ENCODE peak calls at places on chromosomes 12 and 14, in four cellular contexts. One of them, this sample, is unnamed.

GRCh38 chr14:56474419-56475022 is 105.1 kb upstream of the TMEM260 start:
- DNase-seq in fibroblast of lung: peak
- DNase-seq in lower leg skin: no peak
- DNase-seq in Peyer's patch: no peak
- DNase-seq in this sample: no peak

GRCh38 chr14:102620413-102620812 is 28.0 kb downstream of the RCOR1 start:
- DNase-seq in lower leg skin: peak
- DNase-seq in Peyer's patch: no peak
- DNase-seq in fibroblast of lung: no peak
- DNase-seq in this sample: no peak

GRCh38 chr12:12010277-12011031 is 60.3 kb upstream of the BCL2L14 start:
- DNase-seq in fibroblast of lung: peak
- DNase-seq in lower leg skin: peak
- DNase-seq in Peyer's patch: peak
- DNase-seq in this sample: peak

GRCh38 chr12:67568055-67568454 is 80.5 kb upstream of the DYRK2 start:
- DNase-seq in lower leg skin: no peak
- DNase-seq in Peyer's patch: no peak
- DNase-seq in fibroblast of lung: no peak
- DNase-seq in this sample: no peak

GRCh38 chr14:85566603-85567002 is 36.7 kb downstream of the FLRT2 start:
- DNase-seq in Peyer's patch: no peak
- DNase-seq in lower leg skin: no peak
- DNase-seq in fibroblast of lung: peak
- DNase-seq in this sample: no peak

GRCh38 chr14:38999949-39000348 is 103.1 kb downstream of the SEC23A start:
- DNase-seq in fibroblast of lung: no peak
- DNase-seq in lower leg skin: no peak
- DNase-seq in Peyer's patch: no peak
- DNase-seq in this sample: no peak

GRCh38 chr12:4174417-4174816 is 99.1 kb upstream of the CCND2 start:
- DNase-seq in Peyer's patch: no peak
- DNase-seq in fibroblast of lung: no peak
- DNase-seq in lower leg skin: no peak
- DNase-seq in this sample: no peak

GRCh38 chr14:69315302-69315701 is 55.3 kb downstream of the GALNT16 start:
- DNase-seq in fibroblast of lung: no peak
- DNase-seq in lower leg skin: peak
- DNase-seq in Peyer's patch: peak
- DNase-seq in this sample: no peak

GRCh38 chr12:104866286-104866685 is 91.8 kb downstream of the SLC41A2 start:
- DNase-seq in Peyer's patch: no peak
- DNase-seq in lower leg skin: no peak
- DNase-seq in fibroblast of lung: peak
- DNase-seq in this sample: no peak

GRCh38 chr12:89225808-89226368 is 126.4 kb downstream of the DUSP6 start:
- DNase-seq in fibroblast of lung: peak
- DNase-seq in lower leg skin: no peak
- DNase-seq in Peyer's patch: peak
- DNase-seq in this sample: no peak

GRCh38 chr14:77986808-77987207 is 183.4 kb upstream of the NRXN3 start:
- DNase-seq in Peyer's patch: no peak
- DNase-seq in lower leg skin: no peak
- DNase-seq in fibroblast of lung: peak
- DNase-seq in this sample: no peak

GRCh38 chr12:123931686-123932321 is 40.8 kb downstream of the CCDC92 start:
- DNase-seq in Peyer's patch: peak
- DNase-seq in lower leg skin: no peak
- DNase-seq in fibroblast of lung: no peak
- DNase-seq in this sample: no peak

GRCh38 chr12:117090816-117091711 is 8.2 kb downstream of the TESC start:
- DNase-seq in fibroblast of lung: no peak
- DNase-seq in Peyer's patch: no peak
- DNase-seq in lower leg skin: no peak
- DNase-seq in this sample: no peak

GRCh38 chr14:105145381-105146180 is 23.0 kb downstream of the JAG2 start:
- DNase-seq in Peyer's patch: no peak
- DNase-seq in fibroblast of lung: no peak
- DNase-seq in lower leg skin: peak
- DNase-seq in this sample: no peak

GRCh38 chr12:63922446-63922845 is 77.9 kb downstream of the SRGAP1 start:
- DNase-seq in fibroblast of lung: peak
- DNase-seq in Peyer's patch: no peak
- DNase-seq in lower leg skin: no peak
- DNase-seq in this sample: no peak

GRCh38 chr14:90726656-90727055 is 89.6 kb downstream of the TTC7B start:
- DNase-seq in fibroblast of lung: peak
- DNase-seq in lower leg skin: peak
- DNase-seq in Peyer's patch: peak
- DNase-seq in this sample: no peak

GRCh38 chr12:67431436-67432049 is 162.4 kb downstream of the CAND1 start:
- DNase-seq in Peyer's patch: no peak
- DNase-seq in fibroblast of lung: no peak
- DNase-seq in lower leg skin: no peak
- DNase-seq in this sample: no peak

GRCh38 chr12:123063535-123063934 is 83.1 kb downstream of the ARL6IP4 start:
- DNase-seq in fibroblast of lung: peak
- DNase-seq in lower leg skin: no peak
- DNase-seq in Peyer's patch: no peak
- DNase-seq in this sample: no peak

GRCh38 chr14:65850429-65851145 is 438.1 kb downstream of the FUT8 start:
- DNase-seq in Peyer's patch: peak
- DNase-seq in fibroblast of lung: no peak
- DNase-seq in lower leg skin: peak
- DNase-seq in this sample: no peak

GRCh38 chr12:117433878-117434277 is 72.5 kb upstream of the NOS1 start:
- DNase-seq in lower leg skin: no peak
- DNase-seq in fibroblast of lung: no peak
- DNase-seq in Peyer's patch: no peak
- DNase-seq in this sample: no peak

GRCh38 chr14:75822522-75823288 is 159.1 kb downstream of the TGFB3 start:
- DNase-seq in Peyer's patch: no peak
- DNase-seq in fibroblast of lung: peak
- DNase-seq in lower leg skin: no peak
- DNase-seq in this sample: no peak

GRCh38 chr12:124565071-124565491 is 2.3 kb downstream of the NCOR2 start:
- DNase-seq in lower leg skin: no peak
- DNase-seq in fibroblast of lung: no peak
- DNase-seq in Peyer's patch: no peak
- DNase-seq in this sample: no peak

GRCh38 chr14:64191756-64192155 is 102.4 kb downstream of the ESR2 start:
- DNase-seq in Peyer's patch: no peak
- DNase-seq in lower leg skin: no peak
- DNase-seq in fibroblast of lung: peak
- DNase-seq in this sample: no peak

GRCh38 chr14:90553298-90553920 is 156.6 kb downstream of the CALM1 start:
- DNase-seq in fibroblast of lung: no peak
- DNase-seq in Peyer's patch: no peak
- DNase-seq in lower leg skin: no peak
- DNase-seq in this sample: no peak

GRCh38 chr12:87469295-87469694 is 559.9 kb downstream of the C12orf50 start:
- DNase-seq in lower leg skin: no peak
- DNase-seq in Peyer's patch: no peak
- DNase-seq in fibroblast of lung: peak
- DNase-seq in this sample: no peak

GRCh38 chr12:113877608-113878007 is 88.5 kb downstream of the RBM19 start:
- DNase-seq in Peyer's patch: no peak
- DNase-seq in fibroblast of lung: no peak
- DNase-seq in lower leg skin: no peak
- DNase-seq in this sample: no peak

GRCh38 chr14:93970589-93970966 is 5.8 kb downstream of the ASB2 start:
- DNase-seq in Peyer's patch: peak
- DNase-seq in lower leg skin: no peak
- DNase-seq in fibroblast of lung: no peak
- DNase-seq in this sample: peak
- TF ChIP-seq CTCF in Peyer's patch: peak
- TF ChIP-seq CTCF in lower leg skin: no peak
- TF ChIP-seq CTCF in fibroblast of lung: no peak
- TF ChIP-seq CTCF in this sample: peak

GRCh38 chr14:30108975-30109700 is 181.5 kb upstream of the PRKD1 start:
- DNase-seq in fibroblast of lung: peak
- DNase-seq in Peyer's patch: no peak
- DNase-seq in lower leg skin: no peak
- DNase-seq in this sample: no peak
- TF ChIP-seq CTCF in fibroblast of lung: no peak
- TF ChIP-seq CTCF in Peyer's patch: no peak
- TF ChIP-seq CTCF in lower leg skin: no peak
- TF ChIP-seq CTCF in this sample: no peak

GRCh38 chr14:62130441-62130840 is 368.2 kb downstream of the SNAPC1 start:
- DNase-seq in lower leg skin: no peak
- DNase-seq in Peyer's patch: no peak
- DNase-seq in fibroblast of lung: no peak
- DNase-seq in this sample: no peak

GRCh38 chr14:62125793-62126192 is 363.6 kb downstream of the SNAPC1 start:
- DNase-seq in lower leg skin: no peak
- DNase-seq in fibroblast of lung: no peak
- DNase-seq in Peyer's patch: no peak
- DNase-seq in this sample: no peak

GRCh38 chr14:62123959-62124358 is 361.7 kb downstream of the SNAPC1 start:
- DNase-seq in Peyer's patch: no peak
- DNase-seq in lower leg skin: no peak
- DNase-seq in fibroblast of lung: no peak
- DNase-seq in this sample: no peak

DNA sequence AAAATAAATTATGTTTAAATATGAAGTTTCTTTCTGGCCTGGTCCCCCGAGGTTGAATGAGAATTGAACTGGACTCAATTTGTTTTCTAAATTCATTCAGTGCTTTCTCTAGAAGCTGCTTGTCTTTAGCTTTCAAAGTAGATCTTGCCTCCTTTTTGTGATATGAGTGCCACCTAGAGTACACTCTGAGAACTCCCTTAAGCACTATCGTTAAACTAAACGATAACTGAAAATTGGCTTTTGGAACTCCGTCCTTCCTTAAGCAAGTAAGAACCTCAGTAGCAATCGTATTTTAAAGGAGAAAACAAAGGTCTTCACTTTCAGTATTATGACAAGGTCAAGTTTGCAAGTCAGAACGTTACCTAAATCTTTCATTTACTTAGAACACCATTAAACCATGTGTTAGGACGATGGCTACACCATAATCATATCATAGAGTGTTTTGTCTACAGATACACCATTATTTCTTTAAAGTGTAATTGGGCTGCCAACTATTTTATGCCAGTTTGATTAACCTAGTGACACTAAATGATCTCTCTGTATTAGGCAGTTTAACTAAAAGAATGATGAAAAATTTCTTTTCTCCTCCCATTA is 364.8 kb downstream of the SNAPC1 start:
- DNase-seq in lower leg skin: no peak
- DNase-seq in Peyer's patch: no peak
- DNase-seq in fibroblast of lung: peak
- DNase-seq in this sample: no peak
- TF ChIP-seq CTCF in lower leg skin: no peak
- TF ChIP-seq CTCF in Peyer's patch: peak
- TF ChIP-seq CTCF in fibroblast of lung: peak
- TF ChIP-seq CTCF in this sample: peak

GRCh38 chr12:65879878-65880277 is 55.6 kb downstream of the HMGA2 start:
- DNase-seq in Peyer's patch: no peak
- DNase-seq in fibroblast of lung: peak
- DNase-seq in lower leg skin: no peak
- DNase-seq in this sample: no peak

GRCh38 chr12:65876898-65877721 is 52.8 kb downstream of the HMGA2 start:
- DNase-seq in lower leg skin: no peak
- DNase-seq in Peyer's patch: no peak
- DNase-seq in fibroblast of lung: peak
- DNase-seq in this sample: no peak

GRCh38 chr12:65875635-65876034 is 51.4 kb downstream of the HMGA2 start:
- DNase-seq in Peyer's patch: no peak
- DNase-seq in lower leg skin: no peak
- DNase-seq in fibroblast of lung: peak
- DNase-seq in this sample: no peak

GRCh38 chr12:65877836-65878235 is 53.6 kb downstream of the HMGA2 start:
- DNase-seq in fibroblast of lung: no peak
- DNase-seq in Peyer's patch: no peak
- DNase-seq in lower leg skin: no peak
- DNase-seq in this sample: no peak

GRCh38 chr12:65878540-65878939 is 54.3 kb downstream of the HMGA2 start:
- DNase-seq in Peyer's patch: no peak
- DNase-seq in lower leg skin: no peak
- DNase-seq in fibroblast of lung: peak
- DNase-seq in this sample: no peak
- TF ChIP-seq CTCF in Peyer's patch: no peak
- TF ChIP-seq CTCF in lower leg skin: no peak
- TF ChIP-seq CTCF in fibroblast of lung: peak
- TF ChIP-seq CTCF in this sample: no peak

This sample was measured in natural killer cell.